ENCODE peak calls at places on chromosome 20, in five cellular contexts. D, O, M, J and R are unnamed samples.
A peak's percentile ranks its signal among the peaks of the same experiment; 100 is the strongest.

GRCh38 chr20:25247100-25247665 is 702 bp upstream of the PYGB start:
- DNase-seq in D (peak; percentile 38), O (peak; percentile 86), M (peak; percentile 50), J (peak; percentile 48), R (peak; percentile 49)

GRCh38 chr20:10761786-10762185 is 88.0 kb upstream of the JAG1 start:
- DNase-seq in D (no peak), O (no peak), M (no peak), J (no peak), R (no peak)

GRCh38 chr20:54025166-54025835 is 45.1 kb downstream of the BCAS1 start:
- DNase-seq in D (no peak), O (no peak), M (no peak), J (no peak), R (no peak)

GRCh38 chr20:32510601-32511357 is 74.4 kb downstream of the NOL4L start:
- DNase-seq in D (peak; percentile 42), O (no peak), M (no peak), J (no peak), R (no peak)

GRCh38 chr20:63639093-63639860 is 12.4 kb upstream of the GMEB2 start:
- DNase-seq in D (no peak), O (no peak), M (no peak), J (peak; percentile 15), R (peak; percentile 37)

GRCh38 chr20:12391099-12391498 is 473.4 kb downstream of the BTBD3 start:
- DNase-seq in D (no peak), O (no peak), M (no peak), J (no peak), R (no peak)

GRCh38 chr20:58570181-58570859 is 55.1 kb upstream of the APCDD1L start:
- DNase-seq in D (no peak), O (no peak), M (no peak), J (no peak), R (no peak)

GRCh38 chr20:41423026-41423425 is 56.4 kb upstream of the EMILIN3 start:
- DNase-seq in D (no peak), O (no peak), M (no peak), J (no peak), R (no peak)

GRCh38 chr20:46977204-46977603 is 82.6 kb downstream of the EYA2 start:
- DNase-seq in D (no peak), O (no peak), M (no peak), J (no peak), R (no peak)

GRCh38 chr20:64079273-64080012 is at the start of gene RGS19:
- DNase-seq in D (peak; percentile 97), O (peak; percentile 86), M (no peak), J (no peak), R (peak; percentile 63)

GRCh38 chr20:10673176-10673830 is 496 bp downstream of the JAG1 start:
- DNase-seq in D (peak; percentile 59), O (peak; percentile 67), M (peak; percentile 17), J (no peak), R (no peak)

GRCh38 chr20:51417245-51417560 is 125.3 kb downstream of the NFATC2 start:
- DNase-seq in D (no peak), O (no peak), M (no peak), J (no peak), R (no peak)

GRCh38 chr20:51419646-51420045 is 122.9 kb downstream of the NFATC2 start:
- DNase-seq in D (no peak), O (no peak), M (no peak), J (no peak), R (no peak)

GRCh38 chr20:51416532-51417244 is 125.8 kb downstream of the NFATC2 start:
- DNase-seq in D (no peak), O (no peak), M (no peak), J (no peak), R (no peak)

GRCh38 chr20:51419236-51419635 is 123.3 kb downstream of the NFATC2 start:
- DNase-seq in D (no peak), O (no peak), M (no peak), J (no peak), R (no peak)

DNA sequence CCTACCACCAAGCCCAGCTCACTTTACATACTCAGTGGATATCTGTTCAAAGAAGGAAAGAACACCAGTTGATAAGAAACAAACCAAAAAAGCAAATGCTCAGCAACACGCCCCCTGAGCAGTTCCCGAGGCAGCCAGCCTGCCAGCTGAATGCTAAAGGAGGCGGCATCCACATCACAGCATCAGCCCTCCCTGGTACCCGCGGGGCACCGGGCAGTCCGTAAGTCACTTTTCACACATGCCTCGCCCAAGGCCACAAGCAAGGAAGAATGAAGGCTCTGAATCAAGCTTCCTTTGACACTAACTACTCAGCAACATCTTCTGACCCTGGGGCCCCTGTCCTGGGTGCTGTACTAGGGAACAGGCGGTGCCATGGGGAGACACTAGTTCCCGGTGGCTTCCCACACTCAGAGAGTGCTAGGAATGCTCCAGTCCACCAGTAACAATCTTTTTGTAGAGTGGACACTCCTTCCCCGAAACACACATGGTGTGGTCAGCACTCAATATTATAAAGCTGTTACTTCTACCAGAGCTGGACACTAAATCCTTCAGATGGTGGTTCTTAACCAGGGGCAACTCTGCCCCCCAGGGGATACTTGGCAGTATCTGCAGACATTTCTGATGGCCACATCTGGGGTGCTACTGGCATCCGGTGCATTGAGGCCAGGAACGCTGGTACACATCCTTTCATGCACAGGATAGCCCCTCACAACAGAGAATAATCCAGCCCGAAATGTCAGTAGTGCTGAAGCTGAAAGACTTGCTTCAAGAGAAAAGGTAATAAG is 124.6 kb downstream of the NFATC2 start:
- DNase-seq in D (peak; percentile 8), O (no peak), M (no peak), J (no peak), R (no peak)
- TF ChIP-seq CTCF in D (no peak), O (peak; percentile 30), M (no peak), J (no peak), R (no peak)

GRCh38 chr20:62136283-62137091 is 6.7 kb downstream of the PSMA7 start:
- DNase-seq in D (peak; percentile 71), O (no peak), M (no peak), J (peak; percentile 64), R (peak; percentile 78)
- TF ChIP-seq CTCF in D (peak; percentile 74), O (peak; percentile 79), M (peak; percentile 89), J (peak; percentile 92), R (peak; percentile 69)

GRCh38 chr20:35523298-35523888 is 6.1 kb downstream of the C20orf173 start:
- DNase-seq in D (peak; percentile 41), O (peak; percentile 84), M (peak; percentile 16), J (no peak), R (no peak)
- TF ChIP-seq CTCF in D (peak; percentile 40), O (peak; percentile 62), M (peak; percentile 74), J (peak; percentile 70), R (peak; percentile 45)

GRCh38 chr20:2671977-2672376 is 8.0 kb upstream of the IDH3B start:
- DNase-seq in D (no peak), O (peak; percentile 72), M (no peak), J (no peak), R (no peak)
- TF ChIP-seq CTCF in D (peak; percentile 1), O (peak; percentile 69), M (peak; percentile 52), J (no peak), R (no peak)

DNA sequence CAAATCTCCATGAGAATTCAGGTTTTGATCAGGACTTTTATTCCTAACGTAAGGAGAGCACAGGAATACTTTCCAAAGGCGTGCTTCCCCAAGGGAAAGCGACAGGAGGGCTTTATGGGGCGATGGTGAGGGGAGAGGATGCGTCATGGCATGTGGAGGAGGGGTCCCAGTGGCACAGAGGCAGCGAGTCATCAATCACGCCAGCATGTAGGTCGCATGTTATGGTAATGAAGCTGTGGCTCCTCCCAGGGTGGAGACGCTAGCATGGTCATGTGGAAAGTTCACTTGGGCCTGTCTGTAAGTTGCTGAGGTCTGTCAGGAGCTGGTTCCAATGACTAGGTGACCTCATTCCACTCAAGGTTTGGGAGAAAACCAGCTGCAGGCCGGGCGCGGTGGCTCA is 35.3 kb upstream of the PAX1 start:
- DNase-seq in D (no peak), O (no peak), M (no peak), J (no peak), R (no peak)
- TF ChIP-seq CTCF in D (no peak), O (no peak), M (no peak), J (no peak), R (no peak)

DNA sequence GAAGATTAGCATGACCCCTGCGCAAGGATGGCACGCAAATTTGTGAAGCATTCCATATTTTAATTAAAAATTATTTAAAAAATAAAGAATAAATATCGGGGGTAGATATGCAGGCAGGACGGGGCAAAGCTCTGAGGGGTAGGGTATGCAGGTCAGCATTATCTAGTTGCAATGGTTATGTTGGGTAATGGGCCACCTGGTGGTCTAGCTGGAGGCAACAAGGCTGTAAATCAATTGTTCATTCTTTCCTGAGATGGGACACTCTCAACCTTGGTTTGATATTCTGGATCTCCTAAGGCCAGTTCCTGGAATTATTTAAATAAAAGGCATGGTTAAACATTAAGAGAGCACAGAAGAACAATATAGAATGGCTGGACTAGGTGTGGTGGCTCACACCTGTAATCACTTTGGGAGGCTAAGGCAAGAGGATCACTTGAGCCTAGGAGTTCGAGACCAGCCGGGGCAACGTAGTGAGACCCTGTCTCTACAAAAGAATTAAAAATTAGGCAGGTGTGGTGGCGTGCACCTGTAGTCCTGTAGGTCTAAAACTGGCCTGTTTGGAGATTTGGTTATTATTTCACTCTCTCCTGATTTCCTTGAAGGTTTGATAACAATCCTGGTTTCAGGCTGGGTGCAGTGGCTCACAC is 15.5 kb downstream of the SRSF6 start:
- DNase-seq in D (no peak), O (no peak), M (no peak), J (no peak), R (no peak)
- TF ChIP-seq CTCF in D (no peak), O (peak; percentile 9), M (no peak), J (no peak), R (no peak)

DNA sequence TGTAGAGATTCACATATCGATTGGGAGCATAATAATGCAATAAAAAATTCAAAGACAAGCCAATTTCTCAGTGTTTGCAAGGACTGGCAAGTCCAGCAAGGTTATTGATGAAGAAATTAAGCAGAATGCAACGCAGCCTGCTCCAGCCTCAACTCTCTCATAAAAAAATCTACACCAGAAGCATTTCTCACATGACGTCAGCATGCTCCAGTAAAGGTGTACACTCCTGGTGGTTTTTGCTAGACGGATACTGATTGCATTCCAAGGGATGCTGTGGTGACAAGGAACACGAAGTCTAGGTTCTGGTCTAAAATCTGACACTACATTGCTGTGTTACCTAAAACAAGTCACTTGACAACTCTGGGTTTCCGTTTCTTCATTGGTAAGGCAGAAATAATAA is 167.4 kb upstream of the PRND start:
- DNase-seq in D (no peak), O (no peak), M (no peak), J (no peak), R (no peak)
- TF ChIP-seq CTCF in D (no peak), O (no peak), M (no peak), J (no peak), R (no peak)

GRCh38 chr20:7926767-7927166 is 13.5 kb downstream of the HAO1 start:
- DNase-seq in D (no peak), O (no peak), M (peak; percentile 25), J (no peak), R (no peak)
- TF ChIP-seq CTCF in D (no peak), O (peak; percentile 18), M (peak; percentile 80), J (peak; percentile 64), R (peak; percentile 20)